ENCODE peak calls at places on chromosomes 7 and 10, in ten cellular contexts. X is skeletal muscle cell; S is AG20443; N is EL; E is nephron progenitor cell; G is NCI-H1092 treated with DMSO at 0.1 percent for 48 hours; R is stimulated activated CD8-positive, alpha-beta memory T cell treated with anti-CD3 and anti-CD28 coated beads, Interleukin-2, amount 100 ng/mL, for 1 hour; W is COR-L47; I is midbrain; V is CD8-positive, alpha-beta memory T cell. F is an unnamed sample.

GRCh38 chr7:138935438-138936079 is 45.6 kb downstream of the KIAA1549 start:
- DNase-seq in V (no peak), W (peak; percentile 58), E (peak; percentile 19), S (peak; percentile 93), I (no peak), G (no peak), X (peak; percentile 69), R (no peak), N (peak; percentile 88), F (peak; percentile 21)

GRCh38 chr10:131946880-131947279 is 34.8 kb downstream of the BNIP3 start:
- DNase-seq in G (no peak), N (peak; percentile 55), R (no peak), X (no peak), W (no peak), S (no peak), I (no peak), V (no peak), E (no peak), F (no peak)

GRCh38 chr7:21141476-21141875 is 286.4 kb upstream of the SP4 start:
- DNase-seq in G (no peak), R (no peak), S (no peak), V (no peak), N (no peak), I (no peak), E (no peak), X (no peak), W (no peak), F (no peak)

GRCh38 chr10:78298835-78299234 is 265.2 kb downstream of the RPS24 start:
- DNase-seq in S (no peak), V (no peak), R (no peak), I (no peak), W (no peak), E (no peak), X (no peak), G (no peak), N (no peak), F (no peak)

GRCh38 chr10:71270301-71270777 is 48.7 kb upstream of the SLC29A3 start:
- DNase-seq in N (peak; percentile 77), E (peak; percentile 63), G (peak; percentile 44), S (peak; percentile 83), V (no peak), R (no peak), I (peak; percentile 70), X (peak; percentile 42), W (peak; percentile 23), F (peak; percentile 67)

GRCh38 chr10:129993621-129994020 is 29.5 kb upstream of the EBF3 start:
- DNase-seq in E (no peak), V (no peak), X (no peak), I (no peak), G (no peak), S (peak; percentile 55), R (no peak), W (no peak), N (peak; percentile 84), F (no peak)

GRCh38 chr7:115086146-115086841 is 164.4 kb downstream of the MDFIC start:
- DNase-seq in G (no peak), I (no peak), R (no peak), S (no peak), X (no peak), W (no peak), E (no peak), N (no peak), V (no peak), F (no peak)

GRCh38 chr10:75014516-75015230 is 96.8 kb upstream of the SAMD8 start:
- DNase-seq in S (no peak), N (no peak), I (no peak), W (no peak), X (no peak), R (no peak), G (no peak), V (peak; percentile 31), E (no peak), F (no peak)

GRCh38 chr7:151113344-151114150 is 27.3 kb downstream of the AGAP3 start:
- DNase-seq in X (no peak), E (no peak), N (peak; percentile 95), G (no peak), W (no peak), V (no peak), R (no peak), S (peak; percentile 57), I (no peak), F (no peak)

GRCh38 chr10:96366508-96366907 is 7.7 kb upstream of the OPALIN start:
- DNase-seq in S (no peak), W (no peak), N (peak; percentile 57), E (no peak), R (no peak), I (no peak), X (no peak), V (no peak), G (no peak), F (no peak)

GRCh38 chr10:34626158-34626557 is 188.9 kb downstream of the PARD3 start:
- DNase-seq in I (no peak), W (no peak), S (no peak), G (no peak), E (no peak), X (no peak), N (peak; percentile 10), V (no peak), R (no peak), F (no peak)

GRCh38 chr7:55265836-55266235 is 99.3 kb upstream of the LANCL2 start:
- DNase-seq in E (no peak), I (no peak), V (no peak), W (no peak), R (no peak), S (no peak), X (no peak), G (peak; percentile 48), N (no peak), F (no peak)

GRCh38 chr7:116497708-116498107 is 1.8 kb upstream of the CAV2 start:
- DNase-seq in X (no peak), S (no peak), G (no peak), R (no peak), W (no peak), I (no peak), N (no peak), E (no peak), V (no peak), F (no peak)

GRCh38 chr7:83738436-83738835 is 89.5 kb upstream of the SEMA3E start:
- DNase-seq in V (no peak), G (peak; percentile 28), E (no peak), I (no peak), R (no peak), X (no peak), N (no peak), S (no peak), W (peak; percentile 89), F (no peak)

GRCh38 chr7:30562498-30562897 is 32.2 kb upstream of the GARS1 start:
- DNase-seq in R (no peak), E (no peak), N (no peak), G (peak; percentile 68), S (no peak), W (peak; percentile 77), V (no peak), X (no peak), I (peak; percentile 22), F (no peak)

GRCh38 chr7:28260969-28261368 is 80.4 kb upstream of the JAZF1 start:
- DNase-seq in N (no peak), E (no peak), X (no peak), G (no peak), W (no peak), R (no peak), S (no peak), V (no peak), I (no peak), F (no peak)

GRCh38 chr10:83574770-83575169 is 564.5 kb upstream of the GHITM start:
- DNase-seq in E (no peak), V (no peak), S (no peak), W (no peak), R (no peak), N (no peak), G (no peak), I (no peak), X (no peak), F (no peak)

GRCh38 chr10:30811665-30812017 is 182.1 kb upstream of the LYZL2 start:
- DNase-seq in R (no peak), G (peak; percentile 65), N (peak; percentile 18), E (no peak), X (no peak), W (no peak), S (no peak), V (peak; percentile 25), I (no peak), F (no peak)

GRCh38 chr10:72834183-72834825 is 59.2 kb upstream of the OIT3 start:
- DNase-seq in I (peak; percentile 82), X (no peak), R (peak; percentile 1), V (peak; percentile 41), S (peak; percentile 70), W (peak; percentile 36), E (peak; percentile 9), G (peak; percentile 58), N (peak; percentile 67), F (no peak)

GRCh38 chr10:103661198-103661950 is 167.9 kb downstream of the NEURL1 start:
- DNase-seq in I (no peak), N (peak; percentile 92), X (peak; percentile 85), G (peak; percentile 1), E (peak; percentile 75), V (peak; percentile 61), W (peak; percentile 55), R (no peak), S (peak; percentile 94), F (peak; percentile 88)

GRCh38 chr10:4770766-4771553 is 55.0 kb upstream of the AKR1E2 start:
- DNase-seq in G (no peak), N (peak; percentile 92), V (no peak), E (no peak), X (peak; percentile 90), I (peak; percentile 11), W (peak; percentile 5), S (peak; percentile 62), R (no peak), F (no peak)

GRCh38 chr7:98286093-98286525 is 4.6 kb downstream of the BRI3 start:
- DNase-seq in G (no peak), E (no peak), S (peak; percentile 86), N (peak; percentile 91), X (no peak), W (no peak), I (peak; percentile 10), V (no peak), R (no peak), F (peak; percentile 87)

GRCh38 chr7:116706668-116707126 is 34.7 kb downstream of the MET start:
- DNase-seq in E (no peak), R (no peak), S (peak; percentile 56), W (no peak), N (peak; percentile 87), X (no peak), G (peak; percentile 50), I (no peak), V (no peak), F (no peak)

GRCh38 chr10:133401500-133401899 is 7.5 kb downstream of the MTG1 start:
- DNase-seq in N (no peak), V (no peak), G (no peak), I (no peak), X (no peak), E (no peak), W (no peak), R (no peak), S (no peak), F (no peak)

GRCh38 chr7:87797798-87798403 is 78.3 kb downstream of the SLC25A40 start:
- DNase-seq in X (peak; percentile 1), G (peak; percentile 68), W (peak; percentile 40), S (peak; percentile 41), R (no peak), I (peak; percentile 40), N (peak; percentile 43), E (no peak), V (peak; percentile 31), F (peak; percentile 28)

GRCh38 chr7:53059591-53059990 is 24.2 kb downstream of the POM121L12 start:
- DNase-seq in V (no peak), I (no peak), W (no peak), X (no peak), R (no peak), E (no peak), G (no peak), S (no peak), N (no peak), F (no peak)

GRCh38 chr7:85172530-85172941 is 14.3 kb downstream of the SEMA3D start:
- DNase-seq in R (no peak), G (no peak), N (peak; percentile 87), E (no peak), W (no peak), S (peak; percentile 63), I (peak; percentile 51), V (no peak), X (peak; percentile 78), F (no peak)

GRCh38 chr7:43737467-43738127 is 8.3 kb upstream of the COA1 start:
- DNase-seq in S (no peak), G (no peak), I (no peak), R (no peak), E (no peak), V (no peak), N (no peak), X (no peak), W (no peak), F (no peak)

F was measured in tibial nerve.